ENCODE peak calls at places on chromosomes 7 and 10, in four cellular contexts. W is WTC11, H is HepG2, X is K562. B is an unnamed sample.

GRCh38 chr7:17815318-17815717 is 125.0 kb downstream of the SNX13 start:
- DNase-seq in W (no peak), H (peak; percentile 70), X (no peak), B (no peak)

GRCh38 chr10:73865459-73866442 is 8.6 kb downstream of the CAMK2G start:
- DNase-seq in W (no peak), H (no peak), X (no peak), B (no peak)

GRCh38 chr7:98024075-98024474 is 34.1 kb upstream of the OCM2 start:
- DNase-seq in W (no peak), H (no peak), X (no peak), B (no peak)

GRCh38 chr7:1802899-1803298 is 132.8 kb downstream of the ELFN1 start:
- DNase-seq in W (no peak), H (no peak), X (no peak), B (no peak)

GRCh38 chr10:96495544-96495943 is 18.2 kb downstream of the TLL2 start:
- DNase-seq in W (no peak), H (no peak), X (no peak), B (no peak)

GRCh38 chr10:47406870-47407648 is 23.0 kb upstream of the ZNF488 start:
- DNase-seq in W (no peak), H (peak; percentile 80), X (peak; percentile 82), B (no peak)

GRCh38 chr10:29725133-29725720 is 90.5 kb upstream of the SVIL start:
- DNase-seq in W (no peak), H (no peak), X (no peak), B (no peak)

GRCh38 chr10:108782411-108782810 is 1140.9 kb downstream of the XPNPEP1 start:
- DNase-seq in W (no peak), H (no peak), X (no peak), B (no peak)

GRCh38 chr7:30652132-30652531 is 30.1 kb downstream of the CRHR2 start:
- DNase-seq in W (no peak), H (no peak), X (no peak), B (no peak)

GRCh38 chr10:101609481-101609880 is 21.4 kb downstream of the DPCD start:
- DNase-seq in W (no peak), H (no peak), X (no peak), B (no peak)

GRCh38 chr10:125123363-125124113 is 36.8 kb downstream of the CTBP2 start:
- DNase-seq in W (no peak), H (no peak), X (no peak), B (no peak)

DNA sequence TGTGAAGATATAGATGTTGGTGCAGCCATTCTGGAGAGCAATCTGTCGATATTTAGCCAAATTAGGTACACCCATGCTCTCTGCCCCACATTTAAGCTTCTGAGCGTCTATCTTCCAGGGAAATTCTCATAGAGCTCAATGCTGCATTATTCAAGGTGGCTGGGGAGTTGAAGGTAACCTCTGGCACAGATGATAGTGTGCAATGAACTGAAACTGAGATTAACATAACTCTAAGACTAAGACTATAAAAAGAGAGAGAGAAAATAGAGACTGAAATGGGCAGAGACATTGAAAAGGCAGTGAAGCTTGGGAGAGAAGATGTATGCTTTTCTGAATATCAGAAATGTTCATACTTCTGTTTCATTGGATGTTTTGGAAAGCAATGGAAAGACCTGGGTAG is 1197.0 kb upstream of the AUTS2 start:
- DNase-seq in W (no peak), H (no peak), X (no peak), B (no peak)
- TF ChIP-seq ELF4 in W (no peak), H (no peak), X (no peak), B (no peak)

GRCh38 chr10:93072713-93073538 is 767 bp upstream of the CYP26A1 start:
- DNase-seq in W (no peak), H (no peak), X (no peak), B (no peak)

GRCh38 chr10:93073539-93074136 is at the start of gene CYP26A1:
- DNase-seq in W (peak; percentile 73), H (no peak), X (peak; percentile 40), B (peak; percentile 65)

GRCh38 chr10:93075369-93076221 is 1.9 kb downstream of the CYP26A1 start:
- DNase-seq in W (no peak), H (no peak), X (no peak), B (no peak)

GRCh38 chr10:93074137-93074596 is 474 bp downstream of the CYP26A1 start:
- DNase-seq in W (peak; percentile 65), H (no peak), X (no peak), B (peak; percentile 62)

DNA sequence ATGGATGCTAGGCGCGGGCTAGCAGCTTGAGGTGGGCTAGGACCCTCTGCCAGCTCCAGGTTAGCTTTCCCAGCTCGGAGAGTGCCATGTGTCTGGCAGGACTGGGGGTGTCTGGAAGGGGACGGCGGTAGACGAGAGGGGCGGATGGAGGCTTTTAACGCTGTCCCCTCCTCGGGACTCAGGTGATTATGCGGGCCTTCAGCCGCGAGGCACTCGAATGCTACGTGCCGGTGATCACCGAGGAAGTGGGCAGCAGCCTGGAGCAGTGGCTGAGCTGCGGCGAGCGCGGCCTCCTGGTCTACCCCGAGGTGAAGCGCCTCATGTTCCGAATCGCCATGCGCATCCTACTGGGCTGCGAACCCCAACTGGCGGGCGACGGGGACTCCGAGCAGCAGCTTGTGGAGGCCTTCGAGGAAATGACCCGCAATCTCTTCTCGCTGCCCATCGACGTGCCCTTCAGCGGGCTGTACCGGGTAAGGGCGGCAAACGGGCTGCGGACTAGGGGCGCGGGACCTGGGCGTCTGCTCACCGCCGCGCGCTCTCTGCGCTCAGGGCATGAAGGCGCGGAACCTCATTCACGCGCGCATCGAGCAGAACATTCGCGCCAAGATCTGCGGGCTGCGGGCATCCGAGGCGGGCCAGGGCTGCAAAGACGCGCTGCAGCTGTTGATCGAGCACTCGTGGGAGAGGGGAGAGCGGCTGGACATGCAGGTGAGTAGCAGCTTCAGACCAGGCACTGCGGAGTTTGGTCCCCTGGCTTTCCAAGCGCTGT is 1.1 kb downstream of the CYP26A1 start:
- DNase-seq in W (peak; percentile 50), H (no peak), X (no peak), B (no peak)
- TF ChIP-seq ELF4 in W (no peak), H (no peak), X (no peak), B (no peak)

GRCh38 chr7:33883566-33883965 is 21.8 kb upstream of the BMPER start:
- DNase-seq in W (no peak), H (no peak), X (no peak), B (no peak)
- TF ChIP-seq ELF4 in W (no peak), H (no peak), X (no peak), B (no peak)

DNA sequence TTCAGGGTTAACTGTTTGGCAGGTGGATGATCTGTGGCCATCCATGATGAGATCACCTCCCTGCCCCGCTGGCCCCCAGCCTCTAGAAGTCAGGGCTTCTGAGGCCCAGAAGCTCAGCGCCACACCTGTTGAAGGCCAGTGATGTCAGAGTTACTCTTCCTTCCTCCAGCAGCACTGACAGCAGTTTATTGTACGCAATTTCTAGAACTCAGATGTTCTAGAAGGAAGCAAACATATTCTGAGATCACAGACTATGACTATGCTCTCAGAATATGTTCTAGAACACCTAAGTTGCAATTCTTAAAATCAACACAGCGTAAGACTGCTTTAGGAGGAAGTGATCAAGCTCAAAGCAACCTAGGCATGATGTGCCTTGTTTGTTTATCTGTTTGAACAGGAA is 196.3 kb upstream of the KLF14 start:
- DNase-seq in W (no peak), H (no peak), X (no peak), B (no peak)
- TF ChIP-seq ELF4 in W (no peak), H (no peak), X (no peak), B (no peak)

GRCh38 chr10:124010024-124010423 is 83.4 kb downstream of the CHST15 start:
- DNase-seq in W (no peak), H (no peak), X (no peak), B (no peak)

GRCh38 chr10:124011464-124011863 is 81.9 kb downstream of the CHST15 start:
- DNase-seq in W (no peak), H (no peak), X (no peak), B (no peak)

GRCh38 chr10:124009616-124010015 is 83.8 kb downstream of the CHST15 start:
- DNase-seq in W (no peak), H (no peak), X (no peak), B (no peak)

GRCh38 chr10:124012066-124012465 is 81.3 kb downstream of the CHST15 start:
- DNase-seq in W (no peak), H (no peak), X (no peak), B (no peak)

DNA sequence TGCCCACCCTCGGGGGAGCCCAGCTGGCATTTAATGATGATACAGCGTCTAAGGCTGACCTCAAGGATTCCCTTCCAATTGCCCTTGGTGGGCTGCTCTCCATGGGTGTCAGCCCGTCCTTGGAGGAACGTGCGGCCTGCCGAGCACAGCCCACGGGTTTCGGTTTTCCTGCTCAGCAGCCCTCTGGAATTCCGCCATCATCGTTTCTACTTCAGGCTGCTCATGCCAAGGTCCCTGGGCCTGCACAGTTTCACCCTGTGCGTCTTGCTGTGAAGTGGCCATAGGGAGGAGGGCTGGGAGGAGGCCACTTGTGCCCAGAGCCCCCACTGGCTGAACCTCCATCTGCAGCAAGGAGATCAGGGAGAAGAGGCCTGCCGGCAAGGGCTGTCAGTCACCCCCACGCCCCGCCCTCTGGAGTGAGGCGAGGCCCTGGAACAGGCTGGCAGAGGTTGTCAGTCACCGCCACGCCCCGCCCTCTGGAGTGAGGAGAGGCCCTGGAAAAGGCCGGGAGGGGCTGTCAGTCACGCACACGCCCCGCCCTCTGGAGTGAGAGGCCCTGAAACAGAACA is 82.8 kb downstream of the CHST15 start:
- DNase-seq in W (peak; percentile 99), H (no peak), X (no peak), B (no peak)
- TF ChIP-seq ELF4 in W (no peak), H (no peak), X (no peak), B (no peak)

GRCh38 chr10:7410306-7410799 is 481 bp downstream of the SFMBT2 start:
- DNase-seq in W (peak; percentile 47), H (no peak), X (peak; percentile 28), B (no peak)
- TF ChIP-seq ELF4 in W (no peak), H (no peak), X (no peak), B (no peak)

DNA sequence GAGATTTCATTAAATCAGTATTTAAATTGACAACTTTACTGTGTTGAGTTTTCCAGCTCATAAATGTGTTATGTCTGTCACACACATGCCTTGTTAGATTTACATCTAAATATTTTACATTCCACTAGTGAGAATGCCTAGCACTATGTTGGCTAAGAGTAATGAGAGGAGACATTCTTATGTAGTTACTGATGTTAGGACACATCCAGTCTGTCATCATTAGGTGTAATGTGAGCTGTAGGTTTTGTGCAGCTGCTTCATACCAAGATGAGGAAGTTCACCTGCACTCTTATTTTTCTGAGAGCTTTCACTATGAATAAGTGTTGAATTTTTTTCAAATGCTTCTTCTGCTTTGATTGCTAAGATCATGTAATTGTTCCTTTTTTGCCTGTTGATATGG is 218.0 kb upstream of the IGFBP3 start:
- DNase-seq in W (no peak), H (no peak), X (no peak), B (no peak)
- TF ChIP-seq ELF4 in W (no peak), H (no peak), X (no peak), B (no peak)

DNA sequence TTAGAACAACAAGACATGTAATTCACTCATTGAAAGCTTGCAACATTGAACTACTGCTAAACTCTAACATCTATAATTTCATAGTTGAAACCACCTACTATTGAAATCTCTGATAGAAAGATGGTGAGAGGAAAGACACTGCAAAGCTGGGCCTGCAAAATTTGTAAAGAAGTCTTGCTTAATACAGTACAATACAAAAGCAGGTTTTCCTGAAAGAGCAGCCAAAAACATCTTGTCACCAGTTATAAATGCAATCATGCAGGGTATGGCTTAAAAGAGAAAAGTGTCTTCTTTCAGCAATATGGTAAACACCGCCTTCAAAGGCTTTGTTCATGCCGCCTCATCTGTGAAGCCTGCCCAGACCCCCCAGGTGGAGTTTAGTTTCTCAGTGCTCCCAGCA is 109.2 kb downstream of the ANK3 start:
- DNase-seq in W (no peak), H (no peak), X (no peak), B (no peak)
- TF ChIP-seq ELF4 in W (no peak), H (no peak), X (no peak), B (no peak)

B was measured in HEK293T.